ENCODE peak calls at places on chromosomes 11 and 22, in seven cellular contexts. One of them, this sample, is unnamed.

GRCh38 chr11:128379587-128380279 is 207.6 kb downstream of the ETS1 start:
- DNase-seq in stimulated activated naive CD8-positive, alpha-beta T cell treated with anti-CD3 and anti-CD28 coated beads, Interleukin-15, amount 100 ng/mL, for 72 hours: peak; percentile 52
- DNase-seq in stimulated activated CD4-positive, alpha-beta T cell treated with anti-CD3 and anti-CD28 coated beads, Interleukin-2, amount 100 ng/mL, for 48 hours: no peak
- DNase-seq in Caki2: no peak
- DNase-seq in uterus: no peak
- DNase-seq in fibroblast of mammary gland: no peak
- DNase-seq in hippocampal formation: no peak
- DNase-seq in this sample: no peak

GRCh38 chr11:135027461-135027860 is 615.4 kb upstream of the B3GAT1 start:
- DNase-seq in Caki2: no peak
- DNase-seq in stimulated activated CD4-positive, alpha-beta T cell treated with anti-CD3 and anti-CD28 coated beads, Interleukin-2, amount 100 ng/mL, for 48 hours: no peak
- DNase-seq in uterus: no peak
- DNase-seq in fibroblast of mammary gland: peak; percentile 27
- DNase-seq in stimulated activated naive CD8-positive, alpha-beta T cell treated with anti-CD3 and anti-CD28 coated beads, Interleukin-15, amount 100 ng/mL, for 72 hours: no peak
- DNase-seq in hippocampal formation: no peak
- DNase-seq in this sample: no peak

GRCh38 chr22:33864723-33865130 is 55.5 kb downstream of the LARGE1 start:
- DNase-seq in Caki2: no peak
- DNase-seq in hippocampal formation: no peak
- DNase-seq in stimulated activated CD4-positive, alpha-beta T cell treated with anti-CD3 and anti-CD28 coated beads, Interleukin-2, amount 100 ng/mL, for 48 hours: no peak
- DNase-seq in uterus: peak; percentile 36
- DNase-seq in fibroblast of mammary gland: peak; percentile 53
- DNase-seq in stimulated activated naive CD8-positive, alpha-beta T cell treated with anti-CD3 and anti-CD28 coated beads, Interleukin-15, amount 100 ng/mL, for 72 hours: no peak
- DNase-seq in this sample: no peak

GRCh38 chr11:122595246-122595645 is 60.3 kb upstream of the UBASH3B start:
- DNase-seq in Caki2: no peak
- DNase-seq in fibroblast of mammary gland: no peak
- DNase-seq in uterus: no peak
- DNase-seq in stimulated activated naive CD8-positive, alpha-beta T cell treated with anti-CD3 and anti-CD28 coated beads, Interleukin-15, amount 100 ng/mL, for 72 hours: no peak
- DNase-seq in stimulated activated CD4-positive, alpha-beta T cell treated with anti-CD3 and anti-CD28 coated beads, Interleukin-2, amount 100 ng/mL, for 48 hours: no peak
- DNase-seq in hippocampal formation: no peak
- DNase-seq in this sample: no peak

GRCh38 chr11:73404048-73404447 is 27.8 kb downstream of the RELT start:
- DNase-seq in fibroblast of mammary gland: peak; percentile 53
- DNase-seq in hippocampal formation: peak; percentile 70
- DNase-seq in uterus: peak; percentile 54
- DNase-seq in stimulated activated naive CD8-positive, alpha-beta T cell treated with anti-CD3 and anti-CD28 coated beads, Interleukin-15, amount 100 ng/mL, for 72 hours: no peak
- DNase-seq in Caki2: peak; percentile 23
- DNase-seq in stimulated activated CD4-positive, alpha-beta T cell treated with anti-CD3 and anti-CD28 coated beads, Interleukin-2, amount 100 ng/mL, for 48 hours: no peak
- DNase-seq in this sample: peak; percentile 77

GRCh38 chr11:12552677-12553076 is 121.5 kb upstream of the TEAD1 start:
- DNase-seq in Caki2: no peak
- DNase-seq in stimulated activated naive CD8-positive, alpha-beta T cell treated with anti-CD3 and anti-CD28 coated beads, Interleukin-15, amount 100 ng/mL, for 72 hours: no peak
- DNase-seq in hippocampal formation: no peak
- DNase-seq in uterus: peak; percentile 66
- DNase-seq in stimulated activated CD4-positive, alpha-beta T cell treated with anti-CD3 and anti-CD28 coated beads, Interleukin-2, amount 100 ng/mL, for 48 hours: no peak
- DNase-seq in fibroblast of mammary gland: peak; percentile 82
- DNase-seq in this sample: no peak

GRCh38 chr11:112267188-112267591 is 6.5 kb upstream of the PLET1 start:
- DNase-seq in Caki2: no peak
- DNase-seq in stimulated activated naive CD8-positive, alpha-beta T cell treated with anti-CD3 and anti-CD28 coated beads, Interleukin-15, amount 100 ng/mL, for 72 hours: no peak
- DNase-seq in fibroblast of mammary gland: no peak
- DNase-seq in uterus: no peak
- DNase-seq in hippocampal formation: no peak
- DNase-seq in stimulated activated CD4-positive, alpha-beta T cell treated with anti-CD3 and anti-CD28 coated beads, Interleukin-2, amount 100 ng/mL, for 48 hours: no peak
- DNase-seq in this sample: no peak

GRCh38 chr11:19244084-19244483 is 3.3 kb upstream of the E2F8 start:
- DNase-seq in fibroblast of mammary gland: peak; percentile 53
- DNase-seq in stimulated activated naive CD8-positive, alpha-beta T cell treated with anti-CD3 and anti-CD28 coated beads, Interleukin-15, amount 100 ng/mL, for 72 hours: no peak
- DNase-seq in Caki2: no peak
- DNase-seq in hippocampal formation: no peak
- DNase-seq in uterus: no peak
- DNase-seq in stimulated activated CD4-positive, alpha-beta T cell treated with anti-CD3 and anti-CD28 coated beads, Interleukin-2, amount 100 ng/mL, for 48 hours: no peak
- DNase-seq in this sample: no peak

GRCh38 chr22:19126874-19127273 is 4.2 kb upstream of the TSSK2 start:
- DNase-seq in hippocampal formation: no peak
- DNase-seq in stimulated activated CD4-positive, alpha-beta T cell treated with anti-CD3 and anti-CD28 coated beads, Interleukin-2, amount 100 ng/mL, for 48 hours: no peak
- DNase-seq in fibroblast of mammary gland: no peak
- DNase-seq in stimulated activated naive CD8-positive, alpha-beta T cell treated with anti-CD3 and anti-CD28 coated beads, Interleukin-15, amount 100 ng/mL, for 72 hours: no peak
- DNase-seq in Caki2: no peak
- DNase-seq in uterus: no peak
- DNase-seq in this sample: no peak

GRCh38 chr11:123473941-123474668 is 44.0 kb downstream of the GRAMD1B start:
- DNase-seq in hippocampal formation: no peak
- DNase-seq in Caki2: no peak
- DNase-seq in fibroblast of mammary gland: peak; percentile 97
- DNase-seq in stimulated activated naive CD8-positive, alpha-beta T cell treated with anti-CD3 and anti-CD28 coated beads, Interleukin-15, amount 100 ng/mL, for 72 hours: no peak
- DNase-seq in stimulated activated CD4-positive, alpha-beta T cell treated with anti-CD3 and anti-CD28 coated beads, Interleukin-2, amount 100 ng/mL, for 48 hours: no peak
- DNase-seq in uterus: no peak
- DNase-seq in this sample: no peak

GRCh38 chr11:121249039-121249663 is 43.4 kb upstream of the SC5D start:
- DNase-seq in Caki2: peak; percentile 47
- DNase-seq in hippocampal formation: no peak
- DNase-seq in fibroblast of mammary gland: peak; percentile 53
- DNase-seq in stimulated activated CD4-positive, alpha-beta T cell treated with anti-CD3 and anti-CD28 coated beads, Interleukin-2, amount 100 ng/mL, for 48 hours: no peak
- DNase-seq in stimulated activated naive CD8-positive, alpha-beta T cell treated with anti-CD3 and anti-CD28 coated beads, Interleukin-15, amount 100 ng/mL, for 72 hours: no peak
- DNase-seq in uterus: no peak
- DNase-seq in this sample: no peak

GRCh38 chr11:31412946-31413345 is 43.3 kb downstream of the DNAJC24 start:
- DNase-seq in hippocampal formation: no peak
- DNase-seq in Caki2: no peak
- DNase-seq in stimulated activated naive CD8-positive, alpha-beta T cell treated with anti-CD3 and anti-CD28 coated beads, Interleukin-15, amount 100 ng/mL, for 72 hours: no peak
- DNase-seq in stimulated activated CD4-positive, alpha-beta T cell treated with anti-CD3 and anti-CD28 coated beads, Interleukin-2, amount 100 ng/mL, for 48 hours: no peak
- DNase-seq in uterus: no peak
- DNase-seq in fibroblast of mammary gland: peak; percentile 77
- DNase-seq in this sample: no peak

GRCh38 chr11:83070878-83071640 is 638 bp downstream of the RAB30 start:
- DNase-seq in stimulated activated CD4-positive, alpha-beta T cell treated with anti-CD3 and anti-CD28 coated beads, Interleukin-2, amount 100 ng/mL, for 48 hours: no peak
- DNase-seq in uterus: peak; percentile 66
- DNase-seq in stimulated activated naive CD8-positive, alpha-beta T cell treated with anti-CD3 and anti-CD28 coated beads, Interleukin-15, amount 100 ng/mL, for 72 hours: peak; percentile 15
- DNase-seq in Caki2: peak; percentile 13
- DNase-seq in hippocampal formation: peak; percentile 61
- DNase-seq in fibroblast of mammary gland: peak; percentile 27
- DNase-seq in this sample: peak; percentile 71

GRCh38 chr22:50726643-50727340 is 11.2 kb upstream of the ACR start:
- DNase-seq in uterus: no peak
- DNase-seq in stimulated activated CD4-positive, alpha-beta T cell treated with anti-CD3 and anti-CD28 coated beads, Interleukin-2, amount 100 ng/mL, for 48 hours: no peak
- DNase-seq in stimulated activated naive CD8-positive, alpha-beta T cell treated with anti-CD3 and anti-CD28 coated beads, Interleukin-15, amount 100 ng/mL, for 72 hours: no peak
- DNase-seq in hippocampal formation: no peak
- DNase-seq in fibroblast of mammary gland: no peak
- DNase-seq in Caki2: no peak
- DNase-seq in this sample: no peak

GRCh38 chr11:1476946-1477736 is 9.4 kb downstream of the MOB2 start:
- DNase-seq in uterus: peak; percentile 8
- DNase-seq in fibroblast of mammary gland: no peak
- DNase-seq in hippocampal formation: no peak
- DNase-seq in stimulated activated CD4-positive, alpha-beta T cell treated with anti-CD3 and anti-CD28 coated beads, Interleukin-2, amount 100 ng/mL, for 48 hours: no peak
- DNase-seq in stimulated activated naive CD8-positive, alpha-beta T cell treated with anti-CD3 and anti-CD28 coated beads, Interleukin-15, amount 100 ng/mL, for 72 hours: no peak
- DNase-seq in Caki2: no peak
- DNase-seq in this sample: no peak

GRCh38 chr11:5550440-5551095 is 2.2 kb upstream of the OR52H1 start:
- DNase-seq in stimulated activated CD4-positive, alpha-beta T cell treated with anti-CD3 and anti-CD28 coated beads, Interleukin-2, amount 100 ng/mL, for 48 hours: no peak
- DNase-seq in uterus: no peak
- DNase-seq in stimulated activated naive CD8-positive, alpha-beta T cell treated with anti-CD3 and anti-CD28 coated beads, Interleukin-15, amount 100 ng/mL, for 72 hours: no peak
- DNase-seq in fibroblast of mammary gland: peak; percentile 83
- DNase-seq in hippocampal formation: no peak
- DNase-seq in Caki2: no peak
- DNase-seq in this sample: no peak

GRCh38 chr22:24426859-24427499 is 420 bp upstream of the ADORA2A start:
- DNase-seq in stimulated activated naive CD8-positive, alpha-beta T cell treated with anti-CD3 and anti-CD28 coated beads, Interleukin-15, amount 100 ng/mL, for 72 hours: no peak
- DNase-seq in fibroblast of mammary gland: no peak
- DNase-seq in Caki2: no peak
- DNase-seq in uterus: no peak
- DNase-seq in stimulated activated CD4-positive, alpha-beta T cell treated with anti-CD3 and anti-CD28 coated beads, Interleukin-2, amount 100 ng/mL, for 48 hours: no peak
- DNase-seq in hippocampal formation: no peak
- DNase-seq in this sample: no peak

GRCh38 chr11:63614136-63614664 is at the start of gene PLAAT3:
- DNase-seq in stimulated activated CD4-positive, alpha-beta T cell treated with anti-CD3 and anti-CD28 coated beads, Interleukin-2, amount 100 ng/mL, for 48 hours: peak; percentile 17
- DNase-seq in hippocampal formation: peak; percentile 78
- DNase-seq in fibroblast of mammary gland: no peak
- DNase-seq in Caki2: peak; percentile 86
- DNase-seq in stimulated activated naive CD8-positive, alpha-beta T cell treated with anti-CD3 and anti-CD28 coated beads, Interleukin-15, amount 100 ng/mL, for 72 hours: peak; percentile 45
- DNase-seq in uterus: peak; percentile 47
- DNase-seq in this sample: peak; percentile 79

GRCh38 chr22:45962756-45963155 is 14.2 kb downstream of the WNT7B start:
- DNase-seq in Caki2: no peak
- DNase-seq in uterus: no peak
- DNase-seq in fibroblast of mammary gland: no peak
- DNase-seq in hippocampal formation: no peak
- DNase-seq in stimulated activated CD4-positive, alpha-beta T cell treated with anti-CD3 and anti-CD28 coated beads, Interleukin-2, amount 100 ng/mL, for 48 hours: no peak
- DNase-seq in stimulated activated naive CD8-positive, alpha-beta T cell treated with anti-CD3 and anti-CD28 coated beads, Interleukin-15, amount 100 ng/mL, for 72 hours: no peak
- DNase-seq in this sample: no peak

GRCh38 chr11:83583953-83584352 is 297.8 kb upstream of the CCDC90B start:
- DNase-seq in hippocampal formation: no peak
- DNase-seq in stimulated activated CD4-positive, alpha-beta T cell treated with anti-CD3 and anti-CD28 coated beads, Interleukin-2, amount 100 ng/mL, for 48 hours: no peak
- DNase-seq in fibroblast of mammary gland: peak; percentile 93
- DNase-seq in uterus: no peak
- DNase-seq in stimulated activated naive CD8-positive, alpha-beta T cell treated with anti-CD3 and anti-CD28 coated beads, Interleukin-15, amount 100 ng/mL, for 72 hours: no peak
- DNase-seq in Caki2: peak; percentile 27
- DNase-seq in this sample: no peak

GRCh38 chr22:28917747-28918543 is 34.6 kb downstream of the ZNRF3 start:
- DNase-seq in hippocampal formation: no peak
- DNase-seq in uterus: no peak
- DNase-seq in Caki2: peak; percentile 67
- DNase-seq in stimulated activated CD4-positive, alpha-beta T cell treated with anti-CD3 and anti-CD28 coated beads, Interleukin-2, amount 100 ng/mL, for 48 hours: no peak
- DNase-seq in fibroblast of mammary gland: peak; percentile 26
- DNase-seq in stimulated activated naive CD8-positive, alpha-beta T cell treated with anti-CD3 and anti-CD28 coated beads, Interleukin-15, amount 100 ng/mL, for 72 hours: no peak
- DNase-seq in this sample: no peak

This sample was measured in head of caudate nucleus.